ENCODE peak calls at places on chromosomes 7 and 10, in four cellular contexts. C is SW480, L is cardiac muscle cell, A is NCI-H1105 treated with DMSO at 0.1 percent for 48 hours. Z is an unnamed sample.

GRCh38 chr10:49286686-49287085 is 12.3 kb upstream of the C10orf71 start:
- DNase-seq in C (no peak), L (no peak), A (no peak), Z (no peak)

GRCh38 chr7:39971924-39972323 is 21.9 kb downstream of the CDK13 start:
- DNase-seq in A (no peak), C (no peak), L (no peak), Z (no peak)

GRCh38 chr7:92042056-92042737 is 92.1 kb downstream of the CYP51A1 start:
- DNase-seq in A (no peak), C (peak), L (no peak), Z (no peak)

GRCh38 chr10:34780818-34781380 is 34.2 kb downstream of the PARD3 start:
- DNase-seq in L (peak), C (no peak), A (no peak), Z (no peak)

GRCh38 chr10:28839600-28840007 is 162.3 kb downstream of the BAMBI start:
- DNase-seq in C (no peak), A (peak), L (peak), Z (no peak)

GRCh38 chr10:100824886-100825285 is 79.5 kb downstream of the PAX2 start:
- DNase-seq in L (no peak), A (no peak), C (no peak), Z (no peak)

GRCh38 chr10:22617516-22617915 is 96.9 kb downstream of the PIP4K2A start:
- DNase-seq in A (no peak), C (no peak), L (no peak), Z (no peak)

GRCh38 chr10:78904196-78904595 is 164.6 kb upstream of the ZMIZ1 start:
- DNase-seq in A (no peak), L (no peak), C (no peak), Z (no peak)